ENCODE peak calls at places on chromosome 1, in seven cellular contexts. W is right lobe of liver; N is GM23338; Z is naive thymus-derived CD4-positive, alpha-beta T cell; E is upper lobe of right lung; U is adrenal gland; D is body of pancreas. I is an unnamed sample. For H3K4me1 and H3K36me3, the result is how much of the 10 kb centered on the place peaks cover.

GRCh38 chr1:173064011-173064410 is 13.3 kb upstream of the TNFSF18 start:
- DNase-seq in W (no peak), N (no peak), Z (no peak), E (no peak), U (no peak), D (no peak), I (no peak)

GRCh38 chr1:84298688-84299535 is 2.6 kb upstream of the SAMD13 start:
- DNase-seq in W (peak), N (peak), Z (peak), E (peak), U (peak), D (peak), I (peak)

GRCh38 chr1:226692868-226693267 is 46.2 kb downstream of the ITPKB start:
- DNase-seq in W (no peak), N (no peak), Z (no peak), E (no peak), U (no peak), D (no peak), I (no peak)

GRCh38 chr1:151175036-151175741 is 592 bp downstream of the TMOD4 start:
- DNase-seq in W (no peak), N (no peak), Z (no peak), E (no peak), U (no peak), D (no peak), I (no peak)

GRCh38 chr1:201739492-201740085 is 89.4 kb upstream of the IPO9 start:
- DNase-seq in W (no peak), N (peak), Z (peak), E (peak), U (no peak), D (peak), I (peak)

GRCh38 chr1:68954841-68955240 is 458.0 kb upstream of the DEPDC1 start:
- DNase-seq in W (no peak), N (no peak), Z (no peak), E (no peak), U (no peak), D (no peak), I (no peak)

GRCh38 chr1:1306661-1307260 is 969 bp downstream of the ACAP3 start:
- DNase-seq in W (no peak), N (no peak), Z (no peak), E (no peak), U (no peak), D (no peak), I (no peak)

GRCh38 chr1:34885405-34886247 is 26.1 kb upstream of the SMIM12 start:
- DNase-seq in W (no peak), N (peak), Z (no peak), E (peak), U (no peak), D (peak), I (peak)

GRCh38 chr1:204826970-204827369 is 43.7 kb upstream of the NFASC start:
- DNase-seq in W (no peak), N (peak), Z (no peak), E (no peak), U (no peak), D (no peak), I (no peak)

GRCh38 chr1:170126691-170127090 is 19.1 kb upstream of the NTMT2 start:
- DNase-seq in W (no peak), N (peak), Z (no peak), E (no peak), U (no peak), D (no peak), I (no peak)

GRCh38 chr1:198088360-198089071 is 68.3 kb upstream of the NEK7 start:
- DNase-seq in W (no peak), N (peak), Z (no peak), E (no peak), U (no peak), D (no peak), I (no peak)

GRCh38 chr1:107526524-107527198 is 385.8 kb downstream of the NTNG1 start:
- DNase-seq in W (no peak), N (no peak), Z (no peak), E (no peak), U (no peak), D (no peak), I (no peak)

GRCh38 chr1:240091614-240092300 is at the start of gene FMN2:
- DNase-seq in W (no peak), N (peak), Z (no peak), E (no peak), U (peak), D (peak), I (peak)

GRCh38 chr1:230910755-230911117 is 42.4 kb upstream of the C1orf198 start:
- DNase-seq in W (no peak), N (no peak), Z (no peak), E (no peak), U (no peak), D (no peak), I (no peak)

GRCh38 chr1:77424236-77424635 is 142.4 kb downstream of the AK5 start:
- DNase-seq in W (no peak), N (no peak), Z (no peak), E (no peak), U (no peak), D (no peak), I (no peak)

GRCh38 chr1:121558514-121558913 is 373.7 kb downstream of the SRGAP2C start:
- DNase-seq in W (no peak), N (peak), Z (no peak), E (no peak), U (peak), D (no peak), I (no peak)

GRCh38 chr1:118989878-118990378 is 1.8 kb upstream of the TBX15 start:
- DNase-seq in W (no peak), N (peak), Z (no peak), E (no peak), U (no peak), D (no peak), I (no peak)

GRCh38 chr1:203273869-203274602 is 31.3 kb upstream of the BTG2 start:
- DNase-seq in W (peak), N (peak), Z (no peak), E (peak), U (no peak), D (no peak), I (no peak)

GRCh38 chr1:16998589-16998988 is 13.1 kb downstream of the ATP13A2 start:
- DNase-seq in W (no peak), N (no peak), Z (no peak), E (no peak), U (no peak), D (no peak), I (no peak)

GRCh38 chr1:213983589-213984386 is 4.0 kb upstream of the PROX1 start:
- DNase-seq in W (peak), N (peak), Z (no peak), E (no peak), U (no peak), D (no peak), I (no peak)

GRCh38 chr1:206809504-206810084 is 37.3 kb upstream of the IL10 start:
- DNase-seq in W (no peak), N (peak), Z (peak), E (no peak), U (no peak), D (peak), I (no peak)

DNA sequence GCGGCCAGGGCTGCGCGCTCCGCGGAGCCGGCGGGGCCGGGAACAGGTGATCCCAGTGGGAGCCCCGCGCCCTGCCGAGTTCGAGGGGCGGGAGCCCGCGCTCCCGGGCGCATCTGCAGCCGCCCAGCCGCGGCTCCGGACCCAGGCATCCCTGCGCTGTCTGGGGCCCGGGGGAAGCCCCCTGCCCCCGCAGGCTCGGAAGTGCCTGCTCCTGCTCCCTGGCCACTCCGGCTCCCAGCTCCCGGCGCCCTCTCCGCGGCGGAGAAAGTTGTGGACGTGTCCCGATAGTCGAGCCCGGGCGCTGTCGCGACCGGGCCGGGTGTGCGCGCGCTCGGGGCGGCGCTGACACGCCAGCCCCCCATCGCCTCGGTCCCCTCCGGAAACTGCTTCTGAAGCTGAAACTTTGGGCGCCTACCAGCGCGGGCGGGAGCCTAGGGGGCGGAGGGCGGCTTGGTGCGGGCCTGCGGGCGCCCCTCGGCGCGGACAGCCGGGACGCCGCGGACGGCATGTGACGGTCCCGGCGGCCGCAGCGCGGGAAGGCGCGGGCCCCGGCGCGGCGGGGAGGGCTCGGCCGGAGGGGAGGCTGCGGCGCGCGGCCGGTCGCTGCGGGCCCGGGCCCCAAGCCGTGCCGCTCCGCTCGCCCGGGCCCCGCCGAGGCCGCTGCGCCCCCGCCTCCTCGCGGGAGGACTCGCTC is 488 bp downstream of the MAN1C1 start:
- DNase-seq in W (no peak), N (peak), Z (peak), E (peak), U (peak), D (peak), I (no peak)
- H3K4me1 ChIP-seq in W (under half), N (under half), Z (under half), E (under half), U (under half), D (under half), I (under half)

GRCh38 chr1:156859523-156860112 is 701 bp upstream of the INSRR start:
- DNase-seq in W (no peak), N (peak), Z (no peak), E (no peak), U (no peak), D (no peak), I (no peak)

GRCh38 chr1:156857532-156857931 is 1.4 kb downstream of the INSRR start:
- DNase-seq in W (no peak), N (no peak), Z (no peak), E (no peak), U (no peak), D (no peak), I (no peak)

GRCh38 chr1:156858959-156859522 is at the start of gene INSRR:
- DNase-seq in W (no peak), N (peak), Z (no peak), E (no peak), U (no peak), D (no peak), I (no peak)

GRCh38 chr1:156860113-156860638 is 489 bp upstream of the NTRK1 start:
- DNase-seq in W (no peak), N (peak), Z (peak), E (no peak), U (peak), D (peak), I (peak)

GRCh38 chr1:156858555-156858956 is 361 bp downstream of the INSRR start:
- DNase-seq in W (no peak), N (no peak), Z (no peak), E (no peak), U (no peak), D (peak), I (no peak)
- H3K4me3 ChIP-seq in W (no peak), N (peak), Z (no peak), E (peak), U (no peak), D (no peak), I (no peak)

GRCh38 chr1:236808005-236808404 is 12.9 kb downstream of the MTR start:
- DNase-seq in W (no peak), N (no peak), Z (no peak), E (no peak), U (no peak), D (no peak), I (no peak)
- H3K36me3 ChIP-seq in W (under half), N (under half), Z (half or more), E (half or more), U (under half), D (under half), I (half or more)

GRCh38 chr1:181262069-181262468 is 173.6 kb downstream of the IER5 start:
- DNase-seq in W (no peak), N (no peak), Z (no peak), E (no peak), U (no peak), D (no peak), I (no peak)
- H3K4me1 ChIP-seq in W (under half), N (under half), Z (under half), E (under half), U (under half), D (under half), I (under half)

GRCh38 chr1:23531695-23532094 is 662 bp upstream of the E2F2 start:
- DNase-seq in W (no peak), N (no peak), Z (no peak), E (no peak), U (no peak), D (no peak), I (no peak)
- H3K4me3 ChIP-seq in W (peak), N (peak), Z (peak), E (peak), U (no peak), D (no peak), I (peak)

GRCh38 chr1:26570287-26570686 is 40.7 kb downstream of the RPS6KA1 start:
- DNase-seq in W (no peak), N (no peak), Z (no peak), E (no peak), U (no peak), D (no peak), I (no peak)
- H3K36me3 ChIP-seq in W (under half), N (under half), Z (half or more), E (half or more), U (under half), D (under half), I (under half)

I was measured in HAP-1.